ENCODE peak calls at places on chromosomes 3 and 15, in eight cellular contexts. N is astrocyte of the spinal cord, I is lung, C is PC-3, D is bronchial epithelial cell, V is psoas muscle, F is ovary, Q is WTC11. B is an unnamed sample.

GRCh38 chr3:179149239-179149887 is 1.2 kb downstream of the PIK3CA start:
- DNase-seq in N (peak), I (peak), C (peak), D (peak), V (no peak), F (no peak), Q (no peak), B (no peak)

GRCh38 chr3:126581569-126581968 is 22.8 kb upstream of the C3orf22 start:
- DNase-seq in N (no peak), I (no peak), C (no peak), D (no peak), V (no peak), F (no peak), Q (no peak), B (no peak)

GRCh38 chr15:40338921-40339620 is 1.7 kb downstream of the CCDC9B start:
- DNase-seq in N (peak), I (no peak), C (peak), D (peak), V (peak), F (no peak), Q (no peak), B (no peak)

GRCh38 chr15:66285462-66286280 is 7.7 kb upstream of the DIS3L start:
- DNase-seq in N (no peak), I (no peak), C (no peak), D (no peak), V (no peak), F (no peak), Q (no peak), B (no peak)

GRCh38 chr3:44439499-44440295 is 37.8 kb downstream of the ZNF445 start:
- DNase-seq in N (peak), I (peak), C (no peak), D (peak), V (peak), F (no peak), Q (no peak), B (no peak)

GRCh38 chr3:177538064-177538742 is 340.9 kb upstream of the TBL1XR1 start:
- DNase-seq in N (peak), I (peak), C (no peak), D (no peak), V (peak), F (peak), Q (no peak), B (no peak)

GRCh38 chr15:96896766-96897165 is 566.3 kb downstream of the NR2F2 start:
- DNase-seq in N (no peak), I (no peak), C (no peak), D (no peak), V (no peak), F (no peak), Q (no peak), B (no peak)

GRCh38 chr3:124942613-124943012 is 8.1 kb upstream of the MUC13 start:
- DNase-seq in N (no peak), I (no peak), C (no peak), D (no peak), V (no peak), F (no peak), Q (no peak), B (no peak)

GRCh38 chr15:99170476-99171065 is 65.7 kb downstream of the SYNM start:
- DNase-seq in N (no peak), I (peak), C (no peak), D (no peak), V (no peak), F (no peak), Q (no peak), B (no peak)

GRCh38 chr3:104635872-104636580 is 730.7 kb upstream of the ALCAM start:
- DNase-seq in N (no peak), I (no peak), C (peak), D (no peak), V (no peak), F (no peak), Q (peak), B (no peak)

GRCh38 chr15:76839173-76839572 is 66.0 kb downstream of the SCAPER start:
- DNase-seq in N (no peak), I (no peak), C (no peak), D (no peak), V (no peak), F (no peak), Q (no peak), B (no peak)

DNA sequence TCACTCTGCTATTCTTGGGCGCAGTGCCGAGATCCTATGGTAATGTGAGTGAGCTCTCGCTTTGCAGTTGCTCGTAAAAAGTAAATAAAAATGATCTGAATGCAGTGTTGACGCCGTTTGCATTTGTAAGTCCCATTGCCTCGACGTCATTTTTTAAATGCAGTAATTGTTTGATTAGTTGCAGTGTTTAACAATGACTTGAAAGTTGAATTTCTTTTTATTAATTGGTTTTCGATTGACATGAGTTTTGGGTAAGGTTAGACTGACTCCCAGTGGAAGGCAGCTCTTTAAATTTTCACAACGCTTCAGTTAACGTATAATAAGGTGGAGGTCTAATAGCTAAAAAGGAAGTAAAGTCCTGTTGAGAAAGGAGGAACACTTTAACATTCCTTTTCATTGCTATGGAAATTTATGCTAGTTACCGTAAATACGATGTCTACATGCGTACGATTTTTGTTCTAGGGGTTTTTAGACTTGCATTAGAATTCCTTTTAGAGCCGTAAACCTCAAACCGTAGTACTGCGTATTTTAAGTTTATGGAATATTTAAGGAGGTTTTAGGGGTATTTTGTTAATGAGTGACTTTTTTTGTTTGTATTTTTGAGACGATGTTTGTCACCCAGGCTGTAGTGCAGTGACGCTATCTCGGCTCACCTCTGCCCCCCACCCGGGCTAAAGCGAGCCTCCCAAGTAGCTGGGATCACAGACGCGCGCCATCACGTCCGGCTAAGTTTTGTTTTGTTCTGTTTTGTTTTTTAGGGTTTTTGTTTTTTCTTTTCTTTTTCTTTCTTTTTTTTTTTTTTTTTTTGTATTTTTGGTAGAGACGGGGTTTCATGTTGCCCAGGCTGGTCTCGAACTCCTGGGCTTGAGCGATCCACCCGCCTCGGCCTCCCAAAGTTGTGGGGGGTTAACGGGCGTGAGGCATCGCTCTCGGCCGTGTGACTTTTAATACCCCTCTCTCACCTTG is 1.4 kb downstream of the MORF4L1 start:
- DNase-seq in N (no peak), I (no peak), C (peak), D (no peak), V (no peak), F (no peak), Q (no peak), B (no peak)
- TF ChIP-seq CTCF in N (no peak), I (no peak), C (no peak), D (no peak), V (no peak), F (no peak), Q (no peak), B (peak)

GRCh38 chr3:39965997-39966396 is 156.6 kb downstream of the MYRIP start:
- DNase-seq in N (no peak), I (no peak), C (no peak), D (no peak), V (no peak), F (no peak), Q (no peak), B (no peak)
- TF ChIP-seq CTCF in N (no peak), I (no peak), C (no peak), D (no peak), V (no peak), F (no peak), Q (no peak), B (no peak)

DNA sequence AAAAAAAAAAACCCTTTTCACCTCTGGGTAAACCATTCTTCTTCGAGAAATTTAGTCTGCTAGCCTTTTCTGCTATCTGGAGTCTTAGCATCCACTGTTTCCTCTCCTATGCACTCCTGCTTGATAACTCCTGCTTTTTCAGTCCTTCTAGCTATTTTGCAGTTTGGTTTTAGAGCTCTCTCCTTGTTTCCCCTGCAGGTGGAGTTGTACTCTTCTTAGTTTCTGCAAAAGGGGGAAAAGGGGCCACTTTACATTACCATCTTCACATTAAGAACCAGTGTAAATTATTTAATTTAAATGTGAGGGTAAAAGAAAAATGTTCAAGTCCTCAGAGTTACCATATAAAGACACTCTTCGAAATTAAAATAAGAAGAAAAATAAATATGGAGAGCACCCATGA is 23.6 kb upstream of the MYLK start:
- DNase-seq in N (no peak), I (no peak), C (no peak), D (no peak), V (no peak), F (no peak), Q (no peak), B (no peak)
- TF ChIP-seq CTCF in N (no peak), I (no peak), C (peak), D (no peak), V (no peak), F (no peak), Q (no peak), B (no peak)

GRCh38 chr15:88814393-88814792 is 11.2 kb downstream of the ACAN start:
- DNase-seq in N (no peak), I (no peak), C (no peak), D (no peak), V (no peak), F (no peak), Q (no peak), B (no peak)
- TF ChIP-seq CTCF in N (no peak), I (no peak), C (no peak), D (no peak), V (no peak), F (no peak), Q (no peak), B (no peak)

GRCh38 chr3:187139895-187140253 is 578 bp upstream of the RPL39L start:
- DNase-seq in N (no peak), I (no peak), C (no peak), D (no peak), V (no peak), F (no peak), Q (no peak), B (no peak)
- TF ChIP-seq CTCF in N (no peak), I (no peak), C (no peak), D (no peak), V (no peak), F (no peak), Q (no peak), B (peak)

DNA sequence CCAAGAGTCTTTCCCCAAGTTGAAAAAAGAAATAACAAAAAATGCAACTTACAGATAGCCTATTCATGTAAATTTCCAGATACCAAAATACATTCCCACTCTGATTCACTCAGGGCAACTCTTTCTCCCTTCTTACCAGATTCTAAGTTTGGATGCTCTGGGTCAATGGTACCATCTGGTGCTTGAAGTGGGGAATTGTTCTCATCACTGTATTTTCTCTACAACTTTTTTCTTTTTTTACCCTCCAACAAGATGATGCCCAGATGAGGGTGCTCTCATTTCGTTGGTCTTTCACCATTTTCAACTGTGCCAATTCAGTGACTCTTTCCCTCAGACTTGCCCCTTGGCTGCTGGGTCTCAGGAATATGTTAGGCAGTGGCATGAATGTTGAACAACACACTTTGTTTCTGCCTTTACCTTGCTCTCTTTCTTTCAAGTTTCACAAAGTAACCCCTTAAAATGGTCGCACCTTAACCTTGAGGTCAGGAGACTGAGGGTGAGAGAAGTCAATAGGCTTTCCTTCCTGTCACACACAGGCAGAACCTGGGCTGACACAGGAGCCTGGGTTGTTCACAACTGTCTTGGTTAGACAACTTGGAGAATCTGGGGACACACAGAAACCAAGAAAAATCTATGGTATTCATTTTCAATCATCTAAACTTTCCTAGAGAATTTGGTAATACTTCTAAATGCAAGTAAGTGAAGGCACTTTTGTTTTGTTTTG is 330.7 kb upstream of the SLCO3A1 start:
- DNase-seq in N (peak), I (no peak), C (peak), D (peak), V (no peak), F (no peak), Q (no peak), B (no peak)
- TF ChIP-seq CTCF in N (peak), I (no peak), C (peak), D (no peak), V (peak), F (no peak), Q (no peak), B (peak)